ENCODE peak calls at places on chromosomes 13 and 19, in seven cellular contexts. M, H, O, U, C, T and P are unnamed samples.
A peak's percentile ranks its signal among the peaks of the same experiment; 100 is the strongest.

GRCh38 chr13:24087611-24088235 is 72.8 kb upstream of the SPATA13 start:
- DNase-seq in C (peak; percentile 25), M (no peak), U (peak; percentile 38), H (no peak), O (no peak), T (no peak), P (no peak)

GRCh38 chr13:42991892-42992584 is at the start of gene EPSTI1:
- DNase-seq in U (peak; percentile 75), M (peak; percentile 85), H (no peak), O (peak; percentile 61), T (peak; percentile 51), C (peak; percentile 75), P (peak; percentile 53)

GRCh38 chr13:29435125-29435911 is 160.2 kb downstream of the SLC7A1 start:
- DNase-seq in M (peak; percentile 66), O (no peak), H (peak; percentile 45), U (no peak), T (no peak), C (peak; percentile 47), P (peak; percentile 56)

GRCh38 chr19:15551183-15552004 is 43.1 kb downstream of the CYP4F22 start:
- DNase-seq in T (peak; percentile 6), U (peak; percentile 31), C (no peak), O (no peak), M (no peak), H (no peak), P (peak; percentile 63)

GRCh38 chr13:89514534-89515312 is 1832.8 kb upstream of the MIR17HG start:
- DNase-seq in T (peak; percentile 42), M (peak; percentile 1), U (peak; percentile 27), H (peak; percentile 11), C (peak; percentile 10), O (no peak), P (peak; percentile 63)

GRCh38 chr13:62387642-62388041 is 972.0 kb upstream of the PCDH20 start:
- DNase-seq in C (no peak), T (no peak), U (no peak), O (no peak), H (peak; percentile 0), M (no peak), P (no peak)

GRCh38 chr19:33175886-33176669 is 18.1 kb upstream of the LRP3 start:
- DNase-seq in U (peak; percentile 55), H (no peak), O (no peak), T (peak; percentile 59), M (no peak), C (peak; percentile 30), P (peak; percentile 30)

GRCh38 chr19:2282062-2282861 is at the start of gene PEAK3:
- DNase-seq in H (no peak), M (no peak), O (peak; percentile 87), T (peak; percentile 44), C (peak; percentile 83), U (peak; percentile 87), P (no peak)

GRCh38 chr19:45455707-45456499 is 11.9 kb upstream of the FOSB start:
- DNase-seq in U (peak; percentile 97), T (peak; percentile 54), O (peak; percentile 85), H (peak; percentile 97), C (peak; percentile 88), M (peak; percentile 99), P (peak; percentile 97)

GRCh38 chr19:50796128-50796633 is 6.0 kb downstream of the ACP4 start:
- DNase-seq in O (no peak), C (no peak), T (peak; percentile 27), H (no peak), M (no peak), U (no peak), P (no peak)

GRCh38 chr19:50796634-50797428 is 6.6 kb downstream of the ACP4 start:
- DNase-seq in U (no peak), C (no peak), O (no peak), M (no peak), H (no peak), T (no peak), P (no peak)

GRCh38 chr19:50797429-50798115 is 7.4 kb downstream of the ACP4 start:
- DNase-seq in U (no peak), O (no peak), M (no peak), C (no peak), H (no peak), T (no peak), P (no peak)

GRCh38 chr19:50798943-50799851 is 9.0 kb downstream of the ACP4 start:
- DNase-seq in H (no peak), O (no peak), T (no peak), U (no peak), M (no peak), C (no peak), P (no peak)

DNA sequence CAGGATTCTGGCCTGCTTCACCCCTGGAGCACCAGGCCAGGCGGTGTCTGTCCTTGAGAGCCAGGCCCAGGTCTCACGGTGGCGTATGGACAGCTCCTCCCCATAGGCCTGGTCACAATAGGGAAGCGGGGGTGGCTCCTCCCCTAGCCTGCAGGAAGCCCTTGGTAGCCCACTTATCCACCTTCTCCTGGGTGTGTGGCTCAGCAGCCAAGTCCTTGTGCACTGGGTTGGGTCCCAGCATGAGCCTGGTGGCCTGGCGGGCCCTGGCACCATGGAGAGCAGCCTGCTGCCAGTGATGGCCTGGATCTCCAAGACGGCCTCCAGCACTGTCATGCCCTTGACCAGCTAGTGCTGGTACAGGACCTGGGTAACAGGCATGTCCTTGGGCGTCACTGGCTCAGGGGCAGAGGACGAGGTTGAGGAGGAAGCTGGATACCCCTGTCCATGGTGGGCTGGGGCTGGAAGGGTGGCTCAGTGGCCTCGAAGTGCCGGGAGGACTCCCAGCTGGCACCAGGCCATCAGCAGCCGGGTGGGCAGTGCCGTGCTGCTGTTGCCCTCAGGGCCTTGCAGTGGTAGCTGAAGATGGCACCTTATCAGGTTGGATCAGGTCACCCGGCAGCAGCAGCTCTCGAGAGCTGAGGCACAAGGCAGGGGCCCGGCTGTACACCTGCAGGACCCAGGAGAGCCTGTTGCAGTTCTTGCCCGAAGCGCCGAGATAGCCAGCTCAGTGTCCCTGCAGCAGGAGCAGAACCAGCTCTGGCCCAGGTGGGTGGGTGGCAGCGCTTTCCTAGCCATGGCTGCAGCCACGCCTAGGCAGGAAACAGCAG is 8.1 kb downstream of the ACP4 start:
- DNase-seq in C (no peak), M (no peak), T (no peak), O (no peak), U (no peak), H (no peak), P (no peak)
- H3K27ac ChIP-seq in C (no peak overlapping the region), M (no peak overlapping the region), T (no peak overlapping the region), O (no peak overlapping the region), U (no peak overlapping the region), H (no peak overlapping the region), P (peak overlapping the region; percentile 63)

GRCh38 chr19:17282488-17283256 is 971 bp downstream of the ANKLE1 start:
- DNase-seq in M (peak; percentile 61), O (peak; percentile 81), T (peak; percentile 92), H (no peak), C (peak; percentile 77), U (peak; percentile 91), P (peak; percentile 81)

GRCh38 chr19:17285415-17286135 is 3.9 kb downstream of the ANKLE1 start:
- DNase-seq in H (no peak), O (no peak), M (no peak), C (no peak), T (no peak), U (no peak), P (no peak)

GRCh38 chr19:17286263-17286662 is 4.6 kb downstream of the ANKLE1 start:
- DNase-seq in M (no peak), U (no peak), T (no peak), H (no peak), C (no peak), O (no peak), P (no peak)

GRCh38 chr19:17281391-17282304 is at the start of gene ANKLE1:
- DNase-seq in U (peak; percentile 61), C (no peak), T (no peak), O (peak; percentile 27), M (no peak), H (no peak), P (peak; percentile 20)

DNA sequence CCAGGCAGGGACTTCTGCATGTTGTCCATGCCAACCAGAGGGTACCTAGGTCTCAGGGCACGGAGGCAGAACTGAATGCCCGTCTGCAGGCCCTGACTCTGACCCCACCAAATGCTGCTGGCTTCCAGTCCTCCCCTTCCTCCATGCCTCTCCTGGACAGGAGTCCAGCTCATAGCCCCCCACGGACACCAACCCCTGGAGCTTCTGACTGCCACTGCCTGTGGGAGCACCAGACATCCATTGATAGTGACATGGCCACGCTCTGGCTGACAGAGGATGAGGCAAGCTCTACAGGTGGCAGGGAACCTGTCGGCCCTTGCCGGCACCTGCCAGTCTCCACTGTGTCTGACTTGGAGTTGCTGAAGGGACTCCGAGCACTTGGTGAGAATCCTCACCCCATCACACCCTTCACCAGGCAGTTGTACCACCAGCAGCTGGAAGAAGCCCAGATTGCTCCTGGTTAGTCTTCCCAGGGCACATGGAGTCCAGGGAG is 1.8 kb downstream of the ANKLE1 start:
- DNase-seq in U (no peak), H (no peak), M (no peak), C (no peak), T (no peak), O (no peak), P (no peak)
- TF ChIP-seq CTCF in U (no peak), H (no peak), M (no peak), C (no peak), T (no peak), O (no peak), P (no peak)

DNA sequence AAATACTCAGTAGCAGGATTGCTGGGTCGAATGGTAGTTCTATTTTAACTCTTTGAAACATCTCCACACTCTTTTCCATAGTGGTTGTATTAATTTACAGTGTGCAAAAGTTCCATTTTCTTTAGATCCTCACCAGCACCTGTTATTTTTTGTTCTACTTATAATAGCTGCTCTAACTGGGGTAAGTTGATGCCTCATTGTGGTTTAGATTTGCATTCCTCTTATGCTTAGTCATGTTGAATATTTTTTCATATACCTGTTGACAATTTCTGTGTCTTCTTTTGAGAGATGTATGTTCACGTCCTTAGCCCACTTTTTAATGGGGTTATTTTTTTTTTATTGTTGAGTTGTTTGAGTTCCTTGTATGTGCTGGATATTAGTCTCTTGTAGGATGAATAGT is 144.6 kb downstream of the NBEA start:
- DNase-seq in U (no peak), O (no peak), T (no peak), C (no peak), M (no peak), H (no peak), P (no peak)
- H3K27ac ChIP-seq in U (no peak overlapping the region), O (no peak overlapping the region), T (no peak overlapping the region), C (no peak overlapping the region), M (no peak overlapping the region), H (no peak overlapping the region), P (no peak overlapping the region)

DNA sequence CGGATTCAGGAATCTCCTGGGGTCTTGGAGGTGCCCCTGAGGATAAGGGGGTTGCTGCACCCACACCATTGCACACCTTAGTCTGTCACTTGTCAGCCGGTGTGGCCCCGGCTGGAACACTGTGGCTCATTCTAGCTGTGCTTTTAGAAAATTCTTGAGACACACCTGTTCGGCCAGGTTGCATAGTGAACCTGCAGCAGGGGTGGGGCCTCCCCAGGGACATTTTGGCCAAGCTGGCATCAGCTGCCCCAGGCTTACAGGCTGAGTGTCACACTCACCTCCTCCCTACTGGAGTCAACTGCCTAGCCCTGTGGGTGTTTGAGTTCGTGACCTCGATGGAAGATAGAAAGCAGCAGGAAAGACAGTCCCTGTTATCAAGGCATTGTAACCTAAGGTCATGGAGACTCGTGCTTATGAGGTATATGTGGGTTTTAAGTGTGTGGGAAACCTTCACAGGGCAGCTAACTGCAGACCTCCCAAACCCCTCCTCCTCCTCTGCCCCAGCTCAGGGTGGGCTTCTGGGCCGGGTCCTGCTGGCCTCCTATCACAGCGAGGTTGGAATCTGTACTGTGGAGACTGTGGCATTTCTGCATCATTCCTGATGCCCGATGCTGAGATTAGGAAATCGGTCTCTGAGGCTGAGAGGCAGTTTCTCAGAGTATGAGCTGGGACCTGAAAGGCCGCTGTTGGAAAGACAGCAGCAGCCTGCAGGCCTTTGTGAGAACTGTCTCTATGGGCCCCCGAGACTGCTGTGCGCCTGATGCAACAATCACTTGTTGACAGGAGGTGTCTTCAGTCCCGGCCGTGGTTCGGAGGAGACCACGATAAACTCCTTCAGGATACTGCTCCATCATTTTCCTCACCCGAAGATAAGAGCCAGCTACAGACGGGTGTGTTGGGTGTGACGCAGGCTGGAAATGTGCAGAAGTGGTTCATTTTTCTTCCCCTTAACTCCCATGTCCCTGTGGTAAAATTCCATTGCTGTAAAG is 72.2 kb downstream of the ATP11A start:
- DNase-seq in M (no peak), O (peak; percentile 49), U (peak; percentile 88), H (no peak), C (peak; percentile 7), T (no peak), P (no peak)
- TF ChIP-seq CTCF in M (no peak), O (peak; percentile 37), U (no peak), H (peak; percentile 17), C (no peak), T (no peak), P (no peak)